ENCODE peak calls at places on chromosome 15, in six cellular contexts. J, S, I, U, Z and N are unnamed samples.
A peak's percentile ranks its signal among the peaks of the same experiment; 100 is the strongest.

GRCh38 chr15:52309154-52309548 is 13.5 kb upstream of the MYO5C start:
- DNase-seq in J (no peak), U (no peak), I (no peak), Z (no peak), S (no peak), N (no peak)

GRCh38 chr15:71083349-71083748 is 31.9 kb upstream of the THSD4 start:
- DNase-seq in S (peak; percentile 72), Z (no peak), J (no peak), I (no peak), U (no peak), N (no peak)

GRCh38 chr15:101390060-101390459 is 95.0 kb upstream of the SNRPA1 start:
- DNase-seq in Z (no peak), S (no peak), U (no peak), I (no peak), J (no peak), N (peak; percentile 67)

GRCh38 chr15:101170568-101171350 is 81.1 kb downstream of the CHSY1 start:
- DNase-seq in J (no peak), Z (no peak), I (no peak), S (peak; percentile 84), U (peak; percentile 89), N (peak; percentile 79)

GRCh38 chr15:92383528-92384326 is 10.0 kb upstream of the ST8SIA2 start:
- DNase-seq in U (peak; percentile 4), J (peak; percentile 39), S (peak; percentile 33), Z (peak; percentile 70), I (no peak), N (no peak)

GRCh38 chr15:100671124-100671680 is 68.8 kb downstream of the ASB7 start:
- DNase-seq in J (no peak), Z (peak; percentile 34), I (no peak), U (no peak), S (no peak), N (no peak)

GRCh38 chr15:39501366-39501765 is 79.5 kb upstream of the THBS1 start:
- DNase-seq in I (no peak), S (no peak), J (no peak), U (peak; percentile 23), Z (no peak), N (no peak)

GRCh38 chr15:59553879-59554735 is 57.5 kb upstream of the GCNT3 start:
- DNase-seq in J (no peak), I (no peak), Z (no peak), S (peak; percentile 59), U (peak; percentile 63), N (no peak)

GRCh38 chr15:42159381-42160015 is 3.1 kb upstream of the PLA2G4F start:
- DNase-seq in J (no peak), S (no peak), I (peak; percentile 59), U (no peak), Z (no peak), N (no peak)

GRCh38 chr15:53807500-53807899 is 48.0 kb upstream of the WDR72 start:
- DNase-seq in U (no peak), I (no peak), S (no peak), J (no peak), Z (no peak), N (no peak)

GRCh38 chr15:40477703-40478269 is 7.0 kb downstream of the CHST14 start:
- DNase-seq in J (peak; percentile 55), I (no peak), Z (no peak), U (no peak), S (no peak), N (peak; percentile 32)

GRCh38 chr15:28998511-28998910 is 112.7 kb downstream of the APBA2 start:
- DNase-seq in I (no peak), Z (no peak), J (no peak), U (no peak), S (no peak), N (no peak)

GRCh38 chr15:58342508-58342907 is 89.3 kb upstream of the LIPC start:
- DNase-seq in S (no peak), Z (no peak), J (no peak), U (no peak), I (no peak), N (no peak)

GRCh38 chr15:32956006-32956405 is 238.2 kb downstream of the GREM1 start:
- DNase-seq in I (no peak), J (no peak), U (peak; percentile 75), Z (no peak), S (peak; percentile 82), N (no peak)

GRCh38 chr15:98583758-98584157 is 64.6 kb upstream of the IGF1R start:
- DNase-seq in U (no peak), J (no peak), S (no peak), I (no peak), Z (no peak), N (no peak)

GRCh38 chr15:69557340-69558137 is 104.9 kb downstream of the RPLP1 start:
- DNase-seq in Z (no peak), I (no peak), J (no peak), U (peak; percentile 94), S (peak; percentile 91), N (no peak)